ENCODE peak calls at places on chromosome 20, in nine cellular contexts. One of them, this sample, is unnamed.

GRCh38 chr20:61988665-61989064 is 77.0 kb downstream of the TAF4 start:
- DNase-seq in T-helper 17 cell: no peak
- DNase-seq in heart left ventricle: no peak
- DNase-seq in posterior cingulate gyrus: peak
- DNase-seq in progenitor cell of endocrine pancreas: no peak
- DNase-seq in adipocyte: no peak
- DNase-seq in A673: no peak
- DNase-seq in NCI-H460: no peak
- DNase-seq in pons: no peak
- DNase-seq in this sample: no peak

GRCh38 chr20:36465109-36466080 is 75.9 kb upstream of the MYL9 start:
- DNase-seq in progenitor cell of endocrine pancreas: no peak
- DNase-seq in posterior cingulate gyrus: peak
- DNase-seq in NCI-H460: peak
- DNase-seq in heart left ventricle: peak
- DNase-seq in adipocyte: peak
- DNase-seq in pons: no peak
- DNase-seq in T-helper 17 cell: peak
- DNase-seq in A673: peak
- DNase-seq in this sample: no peak

GRCh38 chr20:22525069-22525820 is 59.1 kb downstream of the FOXA2 start:
- DNase-seq in A673: no peak
- DNase-seq in pons: no peak
- DNase-seq in heart left ventricle: no peak
- DNase-seq in adipocyte: no peak
- DNase-seq in T-helper 17 cell: no peak
- DNase-seq in posterior cingulate gyrus: no peak
- DNase-seq in NCI-H460: no peak
- DNase-seq in progenitor cell of endocrine pancreas: no peak
- DNase-seq in this sample: no peak

GRCh38 chr20:36344517-36345132 is 38.5 kb downstream of the DLGAP4 start:
- DNase-seq in pons: no peak
- DNase-seq in posterior cingulate gyrus: peak
- DNase-seq in heart left ventricle: no peak
- DNase-seq in adipocyte: peak
- DNase-seq in A673: peak
- DNase-seq in T-helper 17 cell: no peak
- DNase-seq in progenitor cell of endocrine pancreas: peak
- DNase-seq in NCI-H460: peak
- DNase-seq in this sample: no peak

GRCh38 chr20:4720121-4720976 is 1.4 kb upstream of the PRND start:
- DNase-seq in NCI-H460: peak
- DNase-seq in adipocyte: peak
- DNase-seq in A673: peak
- DNase-seq in heart left ventricle: peak
- DNase-seq in T-helper 17 cell: peak
- DNase-seq in posterior cingulate gyrus: peak
- DNase-seq in pons: peak
- DNase-seq in progenitor cell of endocrine pancreas: peak
- DNase-seq in this sample: peak

GRCh38 chr20:35523298-35523888 is 6.1 kb downstream of the C20orf173 start:
- DNase-seq in progenitor cell of endocrine pancreas: no peak
- DNase-seq in pons: no peak
- DNase-seq in NCI-H460: no peak
- DNase-seq in T-helper 17 cell: no peak
- DNase-seq in A673: peak
- DNase-seq in heart left ventricle: no peak
- DNase-seq in adipocyte: peak
- DNase-seq in posterior cingulate gyrus: peak
- DNase-seq in this sample: no peak

GRCh38 chr20:25270829-25271251 is 23.0 kb downstream of the PYGB start:
- DNase-seq in NCI-H460: no peak
- DNase-seq in A673: no peak
- DNase-seq in progenitor cell of endocrine pancreas: no peak
- DNase-seq in posterior cingulate gyrus: peak
- DNase-seq in pons: no peak
- DNase-seq in T-helper 17 cell: no peak
- DNase-seq in adipocyte: no peak
- DNase-seq in heart left ventricle: no peak
- DNase-seq in this sample: no peak

GRCh38 chr20:62457098-62457497 is 18.7 kb downstream of the GATA5 start:
- DNase-seq in heart left ventricle: no peak
- DNase-seq in posterior cingulate gyrus: no peak
- DNase-seq in progenitor cell of endocrine pancreas: no peak
- DNase-seq in T-helper 17 cell: no peak
- DNase-seq in adipocyte: no peak
- DNase-seq in pons: no peak
- DNase-seq in A673: no peak
- DNase-seq in NCI-H460: no peak
- DNase-seq in this sample: no peak

GRCh38 chr20:47854687-47855212 is 69.5 kb upstream of the SULF2 start:
- DNase-seq in posterior cingulate gyrus: peak
- DNase-seq in progenitor cell of endocrine pancreas: no peak
- DNase-seq in A673: peak
- DNase-seq in adipocyte: peak
- DNase-seq in heart left ventricle: no peak
- DNase-seq in pons: no peak
- DNase-seq in NCI-H460: peak
- DNase-seq in T-helper 17 cell: no peak
- DNase-seq in this sample: no peak

This sample was measured in cerebellum.